ENCODE peak calls at places on chromosomes 2 and 18, in six cellular contexts. I is neural crest cell, H is Kasumi-1, Z is activated gamma-delta T cell treated with Interleukin-2 at 50 U/mL for 16 hours, V is T-cell, N is heart right ventricle. P is an unnamed sample.

GRCh38 chr2:219296631-219297391 is 12.4 kb downstream of the PTPRN start:
- DNase-seq in N (no peak), H (no peak), I (no peak), Z (no peak), V (peak; percentile 20), P (no peak)

GRCh38 chr2:47501374-47502200 is 98.6 kb downstream of the MSH2 start:
- DNase-seq in N (no peak), V (no peak), Z (no peak), H (no peak), I (no peak), P (no peak)

GRCh38 chr2:144583741-144584453 is 64.0 kb upstream of the ZEB2 start:
- DNase-seq in N (no peak), I (no peak), H (no peak), V (no peak), Z (no peak), P (no peak)

GRCh38 chr18:77127769-77128671 is 4.6 kb downstream of the MBP start:
- DNase-seq in I (no peak), H (peak; percentile 98), Z (peak; percentile 54), N (peak; percentile 40), V (peak; percentile 66), P (peak; percentile 67)

GRCh38 chr2:3529316-3530025 is 10.1 kb upstream of the ADI1 start:
- DNase-seq in I (no peak), N (no peak), V (no peak), H (no peak), Z (no peak), P (no peak)

GRCh38 chr2:85433511-85434089 is 15.1 kb downstream of the SH2D6 start:
- DNase-seq in V (no peak), N (peak; percentile 84), Z (no peak), I (no peak), H (no peak), P (peak; percentile 93)

GRCh38 chr2:29051730-29052129 is 22.6 kb downstream of the PCARE start:
- DNase-seq in H (no peak), V (no peak), N (no peak), Z (no peak), I (no peak), P (no peak)

GRCh38 chr2:223735035-223735640 is 102.2 kb downstream of the AP1S3 start:
- DNase-seq in H (no peak), N (no peak), V (no peak), Z (no peak), I (no peak), P (no peak)

GRCh38 chr2:185127412-185127811 is 529.1 kb downstream of the ZNF804A start:
- DNase-seq in Z (no peak), H (no peak), I (no peak), V (no peak), N (no peak), P (no peak)

GRCh38 chr2:148238561-148238960 is 217.7 kb downstream of the MBD5 start:
- DNase-seq in V (no peak), N (no peak), Z (no peak), H (no peak), I (no peak), P (no peak)

GRCh38 chr2:183215917-183216316 is 91.7 kb downstream of the NUP35 start:
- DNase-seq in V (no peak), H (no peak), Z (no peak), N (no peak), I (no peak), P (no peak)

GRCh38 chr2:69694894-69695849 is 46.8 kb upstream of the ANXA4 start:
- DNase-seq in V (no peak), I (no peak), H (no peak), Z (no peak), N (no peak), P (peak; percentile 38)

GRCh38 chr18:57856707-57857280 is 53.7 kb upstream of the ATP8B1 start:
- DNase-seq in H (no peak), Z (no peak), V (no peak), N (no peak), I (no peak), P (no peak)